ENCODE peak calls at places on chromosomes 2 and 18, in four cellular contexts. Y is EL, Q is RCC 7860, P is type B pancreatic cell. T is an unnamed sample.
A peak's percentile ranks its signal among the peaks of the same experiment; 100 is the strongest.

GRCh38 chr2:120323214-120323613 is 22.7 kb upstream of the INHBB start:
- DNase-seq in Y (no peak), Q (no peak), P (no peak), T (no peak)

GRCh38 chr18:40925071-40925541 is 1029.9 kb upstream of the PIK3C3 start:
- DNase-seq in Y (no peak), Q (no peak), P (no peak), T (no peak)

GRCh38 chr18:7784171-7784570 is 217.1 kb downstream of the PTPRM start:
- DNase-seq in Y (no peak), Q (peak; percentile 14), P (no peak), T (no peak)

GRCh38 chr2:105521176-105521575 is 122.3 kb upstream of the FHL2 start:
- DNase-seq in Y (peak; percentile 32), Q (peak; percentile 17), P (no peak), T (no peak)

GRCh38 chr18:79380816-79381806 is 14.6 kb upstream of the NFATC1 start:
- DNase-seq in Y (peak; percentile 49), Q (no peak), P (no peak), T (peak; percentile 80)

GRCh38 chr18:8685141-8685913 is 20.0 kb upstream of the MTCL1 start:
- DNase-seq in Y (peak; percentile 49), Q (no peak), P (no peak), T (no peak)

GRCh38 chr2:10901160-10901559 is 10.6 kb upstream of the KCNF1 start:
- DNase-seq in Y (peak; percentile 63), Q (no peak), P (no peak), T (no peak)

GRCh38 chr2:237403024-237403882 is 10.7 kb downstream of the COL6A3 start:
- DNase-seq in Y (peak; percentile 21), Q (no peak), P (no peak), T (no peak)

GRCh38 chr2:105324732-105325131 is 4.8 kb downstream of the TGFBRAP1 start:
- DNase-seq in Y (peak; percentile 88), Q (peak; percentile 61), P (no peak), T (no peak)

GRCh38 chr2:38943784-38944183 is 54.1 kb downstream of the ARHGEF33 start:
- DNase-seq in Y (no peak), Q (no peak), P (no peak), T (no peak)

GRCh38 chr2:233349005-233349998 is 5.0 kb upstream of the DGKD start:
- DNase-seq in Y (no peak), Q (no peak), P (no peak), T (no peak)

GRCh38 chr2:204108301-204108700 is 171.7 kb downstream of the ICOS start:
- DNase-seq in Y (peak; percentile 10), Q (no peak), P (no peak), T (no peak)

GRCh38 chr18:51097046-51097822 is 67.2 kb downstream of the SMAD4 start:
- DNase-seq in Y (no peak), Q (no peak), P (no peak), T (no peak)

GRCh38 chr2:190382851-190383250 is 25.3 kb upstream of the MFSD6 start:
- DNase-seq in Y (peak; percentile 34), Q (peak; percentile 28), P (no peak), T (no peak)

GRCh38 chr18:3594760-3595241 is 144.8 kb downstream of the TGIF1 start:
- DNase-seq in Y (peak; percentile 53), Q (no peak), P (no peak), T (no peak)

GRCh38 chr2:46922049-46922448 is 6.4 kb upstream of the MCFD2 start:
- DNase-seq in Y (peak; percentile 71), Q (no peak), P (no peak), T (no peak)

GRCh38 chr18:60929966-60930365 is 403.3 kb upstream of the CDH20 start:
- DNase-seq in Y (no peak), Q (no peak), P (no peak), T (no peak)

GRCh38 chr2:224042191-224042696 is 3.2 kb upstream of the SERPINE2 start:
- DNase-seq in Y (no peak), Q (no peak), P (no peak), T (no peak)

GRCh38 chr18:10169064-10169562 is 255.3 kb downstream of the VAPA start:
- DNase-seq in Y (peak; percentile 76), Q (no peak), P (no peak), T (no peak)

GRCh38 chr2:166419616-166419934 is 43.8 kb upstream of the SCN9A start:
- DNase-seq in Y (peak; percentile 58), Q (peak; percentile 38), P (no peak), T (no peak)

GRCh38 chr2:20476950-20477349 is 30.1 kb downstream of the RHOB start:
- DNase-seq in Y (no peak), Q (no peak), P (no peak), T (peak; percentile 45)

GRCh38 chr2:23602113-23602512 is 217.1 kb downstream of the KLHL29 start:
- DNase-seq in Y (peak; percentile 97), Q (peak; percentile 13), P (no peak), T (no peak)

GRCh38 chr2:94874277-94874997 is 3.2 kb downstream of the TEKT4 start:
- DNase-seq in Y (peak; percentile 54), Q (peak; percentile 17), P (peak; percentile 81), T (no peak)

GRCh38 chr2:28415010-28415409 is 22.4 kb downstream of the FOSL2 start:
- DNase-seq in Y (no peak), Q (no peak), P (no peak), T (no peak)

GRCh38 chr2:30985493-30986292 is 152.5 kb downstream of the GALNT14 start:
- DNase-seq in Y (no peak), Q (no peak), P (no peak), T (no peak)

GRCh38 chr2:234681206-234681605 is 184.3 kb upstream of the ARL4C start:
- DNase-seq in Y (no peak), Q (peak; percentile 62), P (no peak), T (no peak)

GRCh38 chr2:26555246-26556133 is 77.6 kb upstream of the OTOF start:
- DNase-seq in Y (peak; percentile 18), Q (no peak), P (no peak), T (no peak)

GRCh38 chr18:10168477-10168876 is 254.7 kb downstream of the VAPA start:
- DNase-seq in Y (no peak), Q (no peak), P (no peak), T (no peak)

GRCh38 chr2:71683666-71684065 is 230.3 kb downstream of the DYSF start:
- DNase-seq in Y (no peak), Q (no peak), P (no peak), T (no peak)

GRCh38 chr18:52348209-52348608 is 8.2 kb downstream of the DCC start:
- DNase-seq in Y (no peak), Q (no peak), P (no peak), T (no peak)

GRCh38 chr18:8298186-8298585 is 311.1 kb upstream of the RAB12 start:
- DNase-seq in Y (peak; percentile 58), Q (peak; percentile 17), P (no peak), T (no peak)

GRCh38 chr2:71457123-71457958 is 4.0 kb downstream of the DYSF start:
- DNase-seq in Y (no peak), Q (no peak), P (no peak), T (no peak)

GRCh38 chr2:119859528-119859927 is 99.8 kb downstream of the PTPN4 start:
- DNase-seq in Y (no peak), Q (no peak), P (no peak), T (no peak)

GRCh38 chr2:241454837-241455485 is 53.4 kb downstream of the STK25 start:
- DNase-seq in Y (no peak), Q (no peak), P (no peak), T (no peak)